ENCODE peak calls at places on chromosome 2, in eight cellular contexts. One of them, this sample, is unnamed.

GRCh38 chr2:238291550-238292281 is 3.3 kb upstream of the PER2 start:
- DNase-seq in fibroblast of lung: no peak
- DNase-seq in pancreas: peak
- DNase-seq in tibial artery: no peak
- DNase-seq in OCI-LY7: no peak
- DNase-seq in uterus: no peak
- DNase-seq in spleen: peak
- DNase-seq in A549: no peak
- DNase-seq in this sample: no peak

GRCh38 chr2:96945011-96945410 is 41.4 kb downstream of the FAM178B start:
- DNase-seq in fibroblast of lung: no peak
- DNase-seq in pancreas: no peak
- DNase-seq in tibial artery: no peak
- DNase-seq in OCI-LY7: no peak
- DNase-seq in uterus: no peak
- DNase-seq in spleen: no peak
- DNase-seq in A549: no peak
- DNase-seq in this sample: no peak

GRCh38 chr2:156339110-156339847 is 6.8 kb upstream of the NR4A2 start:
- DNase-seq in fibroblast of lung: no peak
- DNase-seq in pancreas: no peak
- DNase-seq in tibial artery: no peak
- DNase-seq in OCI-LY7: no peak
- DNase-seq in uterus: no peak
- DNase-seq in spleen: no peak
- DNase-seq in A549: no peak
- DNase-seq in this sample: no peak

GRCh38 chr2:203909192-203909945 is 27.2 kb upstream of the ICOS start:
- DNase-seq in fibroblast of lung: peak
- DNase-seq in pancreas: no peak
- DNase-seq in tibial artery: no peak
- DNase-seq in OCI-LY7: peak
- DNase-seq in uterus: no peak
- DNase-seq in spleen: no peak
- DNase-seq in A549: peak
- DNase-seq in this sample: peak

GRCh38 chr2:204026294-204026693 is 89.7 kb downstream of the ICOS start:
- DNase-seq in fibroblast of lung: no peak
- DNase-seq in pancreas: no peak
- DNase-seq in tibial artery: no peak
- DNase-seq in OCI-LY7: peak
- DNase-seq in uterus: no peak
- DNase-seq in spleen: no peak
- DNase-seq in A549: no peak
- DNase-seq in this sample: no peak

GRCh38 chr2:120746179-120746549 is 10.5 kb downstream of the GLI2 start:
- DNase-seq in fibroblast of lung: no peak
- DNase-seq in pancreas: no peak
- DNase-seq in tibial artery: no peak
- DNase-seq in OCI-LY7: no peak
- DNase-seq in uterus: no peak
- DNase-seq in spleen: no peak
- DNase-seq in A549: no peak
- DNase-seq in this sample: no peak

GRCh38 chr2:119592436-119592835 is 48.2 kb downstream of the CFAP221 start:
- DNase-seq in fibroblast of lung: no peak
- DNase-seq in pancreas: no peak
- DNase-seq in tibial artery: no peak
- DNase-seq in OCI-LY7: no peak
- DNase-seq in uterus: no peak
- DNase-seq in spleen: no peak
- DNase-seq in A549: no peak
- DNase-seq in this sample: no peak

GRCh38 chr2:109128466-109129355 is at the start of gene SH3RF3:
- DNase-seq in fibroblast of lung: peak
- DNase-seq in pancreas: peak
- DNase-seq in tibial artery: peak
- DNase-seq in OCI-LY7: no peak
- DNase-seq in uterus: peak
- DNase-seq in spleen: peak
- DNase-seq in A549: peak
- DNase-seq in this sample: peak

GRCh38 chr2:15561574-15562344 is 625 bp upstream of the NBAS start:
- DNase-seq in fibroblast of lung: peak
- DNase-seq in pancreas: no peak
- DNase-seq in tibial artery: no peak
- DNase-seq in OCI-LY7: peak
- DNase-seq in uterus: peak
- DNase-seq in spleen: no peak
- DNase-seq in A549: peak
- DNase-seq in this sample: peak

GRCh38 chr2:202017940-202018339 is 15.7 kb upstream of the FZD7 start:
- DNase-seq in fibroblast of lung: no peak
- DNase-seq in pancreas: no peak
- DNase-seq in tibial artery: no peak
- DNase-seq in OCI-LY7: no peak
- DNase-seq in uterus: no peak
- DNase-seq in spleen: no peak
- DNase-seq in A549: no peak
- DNase-seq in this sample: no peak

GRCh38 chr2:20135631-20136050 is 84.2 kb upstream of the LAPTM4A start:
- DNase-seq in fibroblast of lung: peak
- DNase-seq in pancreas: peak
- DNase-seq in tibial artery: peak
- DNase-seq in OCI-LY7: peak
- DNase-seq in uterus: peak
- DNase-seq in spleen: no peak
- DNase-seq in A549: peak
- DNase-seq in this sample: peak

GRCh38 chr2:79876430-79876829 is 363.6 kb downstream of the CTNNA2 start:
- DNase-seq in fibroblast of lung: peak
- DNase-seq in pancreas: no peak
- DNase-seq in tibial artery: no peak
- DNase-seq in OCI-LY7: peak
- DNase-seq in uterus: no peak
- DNase-seq in spleen: no peak
- DNase-seq in A549: no peak
- DNase-seq in this sample: no peak

GRCh38 chr2:95305341-95306058 is 8.4 kb downstream of the KCNIP3 start:
- DNase-seq in fibroblast of lung: peak
- DNase-seq in pancreas: no peak
- DNase-seq in tibial artery: no peak
- DNase-seq in OCI-LY7: no peak
- DNase-seq in uterus: no peak
- DNase-seq in spleen: no peak
- DNase-seq in A549: no peak
- DNase-seq in this sample: no peak

GRCh38 chr2:239774142-239774462 is 251.0 kb downstream of the NDUFA10 start:
- DNase-seq in fibroblast of lung: no peak
- DNase-seq in pancreas: no peak
- DNase-seq in tibial artery: peak
- DNase-seq in OCI-LY7: no peak
- DNase-seq in uterus: no peak
- DNase-seq in spleen: peak
- DNase-seq in A549: no peak
- DNase-seq in this sample: peak

GRCh38 chr2:239774933-239775622 is 250.1 kb downstream of the NDUFA10 start:
- DNase-seq in fibroblast of lung: no peak
- DNase-seq in pancreas: no peak
- DNase-seq in tibial artery: peak
- DNase-seq in OCI-LY7: no peak
- DNase-seq in uterus: no peak
- DNase-seq in spleen: no peak
- DNase-seq in A549: no peak
- DNase-seq in this sample: peak

GRCh38 chr2:239776441-239777033 is 248.6 kb downstream of the NDUFA10 start:
- DNase-seq in fibroblast of lung: no peak
- DNase-seq in pancreas: no peak
- DNase-seq in tibial artery: peak
- DNase-seq in OCI-LY7: no peak
- DNase-seq in uterus: no peak
- DNase-seq in spleen: peak
- DNase-seq in A549: no peak
- DNase-seq in this sample: peak

GRCh38 chr2:239777219-239777618 is 247.9 kb downstream of the NDUFA10 start:
- DNase-seq in fibroblast of lung: no peak
- DNase-seq in pancreas: peak
- DNase-seq in tibial artery: peak
- DNase-seq in OCI-LY7: no peak
- DNase-seq in uterus: no peak
- DNase-seq in spleen: peak
- DNase-seq in A549: no peak
- DNase-seq in this sample: peak

GRCh38 chr2:239775623-239776440 is 249.3 kb downstream of the NDUFA10 start:
- DNase-seq in fibroblast of lung: no peak
- DNase-seq in pancreas: no peak
- DNase-seq in tibial artery: no peak
- DNase-seq in OCI-LY7: no peak
- DNase-seq in uterus: no peak
- DNase-seq in spleen: peak
- DNase-seq in A549: no peak
- DNase-seq in this sample: peak
- TF ChIP-seq CTCF in fibroblast of lung: no peak
- TF ChIP-seq CTCF in pancreas: no peak
- TF ChIP-seq CTCF in tibial artery: no peak
- TF ChIP-seq CTCF in OCI-LY7: no peak
- TF ChIP-seq CTCF in uterus: no peak
- TF ChIP-seq CTCF in spleen: no peak
- TF ChIP-seq CTCF in A549: no peak
- TF ChIP-seq CTCF in this sample: no peak

GRCh38 chr2:26283606-26284005 is 38.9 kb downstream of the HADHB start:
- DNase-seq in fibroblast of lung: no peak
- DNase-seq in pancreas: no peak
- DNase-seq in tibial artery: no peak
- DNase-seq in OCI-LY7: no peak
- DNase-seq in uterus: no peak
- DNase-seq in spleen: no peak
- DNase-seq in A549: no peak
- DNase-seq in this sample: no peak
- H3K27ac ChIP-seq in fibroblast of lung: no peak
- H3K27ac ChIP-seq in pancreas: no peak
- H3K27ac ChIP-seq in tibial artery: no peak
- H3K27ac ChIP-seq in OCI-LY7: no peak
- H3K27ac ChIP-seq in uterus: no peak
- H3K27ac ChIP-seq in spleen: no peak
- H3K27ac ChIP-seq in A549: no peak
- H3K27ac ChIP-seq in this sample: no peak

GRCh38 chr2:176117162-176117822 is 714 bp downstream of the HOXD10 start:
- DNase-seq in fibroblast of lung: no peak
- DNase-seq in pancreas: no peak
- DNase-seq in tibial artery: no peak
- DNase-seq in OCI-LY7: no peak
- DNase-seq in uterus: no peak
- DNase-seq in spleen: no peak
- DNase-seq in A549: no peak
- DNase-seq in this sample: peak

GRCh38 chr2:176115883-176116813 is at the start of gene HOXD10:
- DNase-seq in fibroblast of lung: no peak
- DNase-seq in pancreas: no peak
- DNase-seq in tibial artery: no peak
- DNase-seq in OCI-LY7: no peak
- DNase-seq in uterus: peak
- DNase-seq in spleen: peak
- DNase-seq in A549: peak
- DNase-seq in this sample: peak

GRCh38 chr2:176120369-176121307 is 1.9 kb upstream of the HOXD9 start:
- DNase-seq in fibroblast of lung: no peak
- DNase-seq in pancreas: no peak
- DNase-seq in tibial artery: no peak
- DNase-seq in OCI-LY7: no peak
- DNase-seq in uterus: peak
- DNase-seq in spleen: no peak
- DNase-seq in A549: no peak
- DNase-seq in this sample: peak

GRCh38 chr2:176117823-176118376 is 1.3 kb downstream of the HOXD10 start:
- DNase-seq in fibroblast of lung: no peak
- DNase-seq in pancreas: no peak
- DNase-seq in tibial artery: no peak
- DNase-seq in OCI-LY7: no peak
- DNase-seq in uterus: no peak
- DNase-seq in spleen: no peak
- DNase-seq in A549: no peak
- DNase-seq in this sample: no peak

DNA sequence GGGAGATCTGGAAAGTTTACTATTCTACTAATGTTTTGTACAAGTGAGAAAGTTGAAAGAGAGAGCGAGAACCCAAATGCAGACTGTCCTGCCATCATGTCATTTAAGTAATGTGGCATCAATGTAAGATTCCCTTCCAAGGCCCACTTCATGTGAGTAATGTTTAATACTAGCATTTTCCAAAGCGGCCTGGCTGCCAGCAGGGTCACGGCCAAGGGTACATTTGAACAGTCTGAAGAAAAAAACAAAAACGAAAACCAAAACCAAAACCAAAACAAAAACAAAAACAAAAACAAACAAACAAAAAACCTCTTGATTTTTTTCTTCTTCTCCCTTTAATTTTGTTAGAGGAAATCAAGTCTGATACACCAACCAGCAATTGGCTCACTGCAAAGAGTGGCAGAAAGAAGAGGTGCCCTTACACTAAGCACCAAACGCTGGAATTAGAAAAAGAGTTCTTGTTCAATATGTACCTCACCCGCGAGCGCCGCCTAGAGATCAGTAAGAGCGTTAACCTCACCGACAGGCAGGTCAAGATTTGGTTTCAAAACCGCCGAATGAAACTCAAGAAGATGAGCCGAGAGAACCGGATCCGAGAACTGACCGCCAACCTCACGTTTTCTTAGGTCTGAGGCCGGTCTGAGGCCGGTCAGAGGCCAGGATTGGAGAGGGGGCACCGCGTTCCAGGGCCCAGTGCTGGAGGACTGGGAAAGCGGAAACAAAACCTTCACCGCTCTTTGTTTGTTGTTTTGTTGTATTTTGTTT is 2.2 kb downstream of the HOXD10 start:
- DNase-seq in fibroblast of lung: no peak
- DNase-seq in pancreas: no peak
- DNase-seq in tibial artery: no peak
- DNase-seq in OCI-LY7: peak
- DNase-seq in uterus: peak
- DNase-seq in spleen: no peak
- DNase-seq in A549: peak
- DNase-seq in this sample: peak
- TF ChIP-seq CTCF in fibroblast of lung: peak
- TF ChIP-seq CTCF in pancreas: no peak
- TF ChIP-seq CTCF in tibial artery: no peak
- TF ChIP-seq CTCF in OCI-LY7: peak
- TF ChIP-seq CTCF in uterus: peak
- TF ChIP-seq CTCF in spleen: peak
- TF ChIP-seq CTCF in A549: peak
- TF ChIP-seq CTCF in this sample: peak

GRCh38 chr2:28631514-28632206 is 120.0 kb upstream of the PPP1CB start:
- DNase-seq in fibroblast of lung: no peak
- DNase-seq in pancreas: no peak
- DNase-seq in tibial artery: no peak
- DNase-seq in OCI-LY7: no peak
- DNase-seq in uterus: peak
- DNase-seq in spleen: no peak
- DNase-seq in A549: no peak
- DNase-seq in this sample: no peak
- H3K27ac ChIP-seq in fibroblast of lung: no peak
- H3K27ac ChIP-seq in pancreas: no peak
- H3K27ac ChIP-seq in tibial artery: peak
- H3K27ac ChIP-seq in OCI-LY7: no peak
- H3K27ac ChIP-seq in uterus: peak
- H3K27ac ChIP-seq in spleen: no peak
- H3K27ac ChIP-seq in A549: no peak
- H3K27ac ChIP-seq in this sample: no peak

GRCh38 chr2:85873679-85874078 is 15.1 kb downstream of the ST3GAL5 start:
- DNase-seq in fibroblast of lung: no peak
- DNase-seq in pancreas: no peak
- DNase-seq in tibial artery: no peak
- DNase-seq in OCI-LY7: no peak
- DNase-seq in uterus: no peak
- DNase-seq in spleen: no peak
- DNase-seq in A549: no peak
- DNase-seq in this sample: peak
- TF ChIP-seq CTCF in fibroblast of lung: no peak
- TF ChIP-seq CTCF in pancreas: no peak
- TF ChIP-seq CTCF in tibial artery: no peak
- TF ChIP-seq CTCF in OCI-LY7: peak
- TF ChIP-seq CTCF in uterus: no peak
- TF ChIP-seq CTCF in spleen: peak
- TF ChIP-seq CTCF in A549: no peak
- TF ChIP-seq CTCF in this sample: peak